ENCODE peak calls at places on chromosomes 6 and 20, in seven cellular contexts. U, H, Z, W, N, K and G are unnamed samples.

GRCh38 chr6:150373260-150373701 is 4.5 kb downstream of the IYD start:
- DNase-seq in U (no peak), H (peak), Z (no peak), W (peak), N (no peak), K (no peak), G (no peak)

GRCh38 chr6:138455746-138456392 is 43.4 kb downstream of the NHSL1 start:
- DNase-seq in U (peak), H (peak), Z (no peak), W (peak), N (peak), K (no peak), G (peak)

GRCh38 chr20:49245921-49246740 is 26.9 kb downstream of the DDX27 start:
- DNase-seq in U (peak), H (peak), Z (peak), W (peak), N (peak), K (peak), G (no peak)

GRCh38 chr6:105485456-105485855 is 82.6 kb upstream of the PREP start:
- DNase-seq in U (no peak), H (no peak), Z (peak), W (no peak), N (no peak), K (no peak), G (no peak)

GRCh38 chr6:108897371-108897770 is 49.1 kb downstream of the ARMC2 start:
- DNase-seq in U (peak), H (peak), Z (peak), W (peak), N (peak), K (no peak), G (peak)

GRCh38 chr6:159953091-159953581 is 15.7 kb upstream of the IGF2R start:
- DNase-seq in U (peak), H (peak), Z (peak), W (no peak), N (no peak), K (peak), G (no peak)

GRCh38 chr20:38286586-38287502 is 17.1 kb upstream of the BPI start:
- DNase-seq in U (no peak), H (no peak), Z (no peak), W (peak), N (no peak), K (no peak), G (no peak)

GRCh38 chr6:40389176-40389767 is 197.9 kb downstream of the LRFN2 start:
- DNase-seq in U (no peak), H (no peak), Z (no peak), W (no peak), N (no peak), K (no peak), G (no peak)

GRCh38 chr20:3464166-3464565 is 6.7 kb upstream of the ATRN start:
- DNase-seq in U (no peak), H (no peak), Z (peak), W (no peak), N (no peak), K (no peak), G (no peak)

GRCh38 chr6:121492536-121492935 is 57.1 kb downstream of the GJA1 start:
- DNase-seq in U (no peak), H (no peak), Z (peak), W (peak), N (no peak), K (no peak), G (no peak)

GRCh38 chr6:68633654-68634502 is 1.2 kb upstream of the ADGRB3 start:
- DNase-seq in U (no peak), H (no peak), Z (no peak), W (no peak), N (no peak), K (no peak), G (no peak)

GRCh38 chr6:35601331-35602132 is 87.2 kb downstream of the FKBP5 start:
- DNase-seq in U (peak), H (peak), Z (peak), W (peak), N (peak), K (peak), G (no peak)

GRCh38 chr6:83071023-83071422 is 3.6 kb downstream of the DOP1A start:
- DNase-seq in U (no peak), H (peak), Z (no peak), W (no peak), N (no peak), K (no peak), G (no peak)

GRCh38 chr20:24370911-24371695 is 98.3 kb upstream of the SYNDIG1 start:
- DNase-seq in U (no peak), H (no peak), Z (no peak), W (no peak), N (no peak), K (no peak), G (no peak)

GRCh38 chr20:9397928-9398327 is 116.5 kb upstream of the LAMP5 start:
- DNase-seq in U (no peak), H (no peak), Z (peak), W (no peak), N (no peak), K (no peak), G (no peak)

GRCh38 chr20:1265226-1265915 is 723 bp upstream of the SNPH start:
- DNase-seq in U (no peak), H (peak), Z (peak), W (peak), N (no peak), K (no peak), G (no peak)

GRCh38 chr6:43744931-43745727 is 24.9 kb upstream of the VEGFA start:
- DNase-seq in U (no peak), H (no peak), Z (no peak), W (no peak), N (no peak), K (no peak), G (no peak)

GRCh38 chr6:167858086-167858591 is 31.4 kb downstream of the AFDN start:
- DNase-seq in U (peak), H (peak), Z (no peak), W (peak), N (no peak), K (no peak), G (no peak)

GRCh38 chr20:385448-385847 is 4.9 kb downstream of the TRIB3 start:
- DNase-seq in U (no peak), H (no peak), Z (no peak), W (no peak), N (no peak), K (no peak), G (no peak)

GRCh38 chr6:35717449-35718353 is 19.1 kb upstream of the ARMC12 start:
- DNase-seq in U (no peak), H (no peak), Z (no peak), W (no peak), N (no peak), K (no peak), G (no peak)

GRCh38 chr6:28634758-28635546 is 109.3 kb downstream of the GPX5 start:
- DNase-seq in U (no peak), H (peak), Z (peak), W (no peak), N (no peak), K (peak), G (no peak)

GRCh38 chr6:31859923-31860322 is 2.7 kb downstream of the NEU1 start:
- DNase-seq in U (no peak), H (no peak), Z (no peak), W (no peak), N (no peak), K (peak), G (no peak)

GRCh38 chr20:20520776-20521175 is 152.9 kb downstream of the INSM1 start:
- DNase-seq in U (peak), H (peak), Z (peak), W (peak), N (no peak), K (no peak), G (peak)

GRCh38 chr6:39904946-39905639 is 29.2 kb downstream of the MOCS1 start:
- DNase-seq in U (no peak), H (no peak), Z (no peak), W (no peak), N (no peak), K (no peak), G (no peak)

GRCh38 chr6:3961581-3962225 is 112.5 kb downstream of the FAM50B start:
- DNase-seq in U (peak), H (peak), Z (no peak), W (peak), N (no peak), K (no peak), G (no peak)

GRCh38 chr6:154768280-154768679 is 35.1 kb downstream of the SCAF8 start:
- DNase-seq in U (peak), H (no peak), Z (no peak), W (no peak), N (no peak), K (no peak), G (no peak)

GRCh38 chr6:154765273-154765672 is 32.1 kb downstream of the SCAF8 start:
- DNase-seq in U (no peak), H (no peak), Z (no peak), W (no peak), N (no peak), K (no peak), G (no peak)

GRCh38 chr6:154766288-154766687 is 33.1 kb downstream of the SCAF8 start:
- DNase-seq in U (no peak), H (peak), Z (no peak), W (no peak), N (no peak), K (no peak), G (no peak)

GRCh38 chr6:154767419-154767818 is 34.2 kb downstream of the SCAF8 start:
- DNase-seq in U (no peak), H (no peak), Z (no peak), W (no peak), N (no peak), K (no peak), G (no peak)

DNA sequence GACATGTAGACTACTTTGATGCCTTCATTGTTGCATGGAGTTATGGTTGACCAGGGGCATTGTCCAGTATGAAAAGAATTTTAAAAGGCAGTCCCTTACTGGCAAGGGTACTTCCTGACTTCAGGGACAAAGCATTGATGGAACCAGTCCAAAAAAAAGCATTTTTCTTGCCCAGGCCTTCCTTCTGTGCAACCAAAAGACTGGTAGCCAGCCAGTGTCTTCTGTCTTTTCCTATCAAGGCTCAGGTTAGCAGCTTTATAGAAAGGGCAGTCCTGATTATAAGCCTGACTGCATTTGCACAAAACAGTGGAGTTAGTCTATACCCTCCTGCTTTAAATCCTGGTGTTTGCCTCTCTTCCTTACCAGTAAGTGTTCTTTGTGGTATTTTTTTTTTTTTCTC is 33.8 kb downstream of the SCAF8 start:
- DNase-seq in U (peak), H (peak), Z (no peak), W (peak), N (no peak), K (no peak), G (no peak)
- H3K4me2 ChIP-seq in U (no peak), H (no peak), Z (no peak), W (no peak), N (no peak), K (no peak), G (no peak)

GRCh38 chr6:170296423-170296745 is 5.5 kb upstream of the DLL1 start:
- DNase-seq in U (no peak), H (no peak), Z (no peak), W (no peak), N (no peak), K (no peak), G (no peak)
- H3K4me2 ChIP-seq in U (no peak), H (peak), Z (peak), W (peak), N (peak), K (peak), G (peak)

GRCh38 chr6:131740161-131740560 is 29.3 kb upstream of the CTAGE9 start:
- DNase-seq in U (peak), H (peak), Z (no peak), W (peak), N (no peak), K (no peak), G (no peak)
- H3K4me2 ChIP-seq in U (no peak), H (peak), Z (no peak), W (no peak), N (no peak), K (no peak), G (no peak)

DNA sequence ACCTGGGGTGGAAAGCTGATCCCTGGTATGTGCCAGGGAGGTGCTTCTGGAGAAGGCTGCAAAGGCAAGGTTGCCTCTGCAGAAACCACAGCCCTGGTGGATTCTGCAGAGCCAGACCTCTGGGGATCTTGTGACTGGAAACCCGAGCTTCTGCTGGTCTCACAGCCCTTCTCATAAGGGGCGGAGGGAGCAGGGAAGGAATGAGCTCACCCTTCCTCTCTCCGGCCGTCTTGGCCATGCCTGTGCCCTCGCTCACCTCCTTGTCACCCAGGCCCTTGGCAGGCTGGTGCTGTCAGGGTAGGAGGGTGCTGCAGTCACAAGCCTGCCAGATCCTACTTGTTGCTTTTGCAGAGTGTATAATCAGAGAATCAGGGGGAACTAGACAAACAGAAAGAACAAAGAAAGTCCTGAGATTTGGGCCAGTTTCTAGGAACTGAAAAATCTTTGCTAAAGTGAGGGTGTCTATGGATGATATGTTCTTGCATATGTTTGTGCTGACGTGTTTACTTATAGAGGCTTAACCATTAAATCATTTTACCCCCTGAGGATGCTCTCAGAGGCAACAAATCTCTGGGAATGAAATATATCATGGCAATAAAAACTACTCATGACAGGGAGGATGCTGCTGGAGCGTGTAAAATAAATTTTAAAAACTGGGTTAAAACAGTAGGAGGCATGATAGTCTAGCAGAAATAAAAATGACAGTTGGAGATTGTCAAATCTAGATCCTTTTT is 244.9 kb upstream of the SOX4 start:
- DNase-seq in U (peak), H (peak), Z (no peak), W (peak), N (no peak), K (peak), G (no peak)
- H3K4me2 ChIP-seq in U (peak), H (peak), Z (no peak), W (peak), N (no peak), K (peak), G (no peak)